ENCODE peak calls at places on chromosomes 4 and X, in eight cellular contexts. F is PC-3, D is mammary epithelial cell, M is GM20000, J is aorta, S is retina, W is pancreas, B is T-helper 9 cell. V is an unnamed sample.
A peak's percentile ranks its signal among the peaks of the same experiment; 100 is the strongest.

GRCh38 chr4:82726601-82727000 is 72.0 kb downstream of the SCD5 start:
- DNase-seq in F (no peak), M (no peak), D (no peak), J (no peak), W (no peak), B (no peak), S (no peak), V (no peak)

GRCh38 chr4:18735740-18736288 is 714.3 kb upstream of the LCORL start:
- DNase-seq in F (no peak), W (no peak), S (no peak), D (no peak), J (no peak), B (no peak), M (no peak), V (no peak)

GRCh38 chrX:17448188-17448587 is 73.2 kb downstream of the NHS start:
- DNase-seq in B (no peak), J (no peak), W (no peak), S (no peak), D (no peak), F (peak; percentile 25), M (no peak), V (no peak)

GRCh38 chr4:119490335-119490734 is 138.3 kb downstream of the PDE5A start:
- DNase-seq in F (peak; percentile 32), W (no peak), M (no peak), D (no peak), B (no peak), J (no peak), S (peak; percentile 7), V (no peak)

GRCh38 chr4:181846934-181847333 is 396.3 kb upstream of the TENM3 start:
- DNase-seq in B (no peak), F (no peak), M (no peak), D (no peak), J (no peak), W (no peak), S (no peak), V (no peak)

GRCh38 chr4:30924521-30924920 is 204.4 kb downstream of the PCDH7 start:
- DNase-seq in M (no peak), S (no peak), J (no peak), B (no peak), F (no peak), W (no peak), D (no peak), V (no peak)

GRCh38 chr4:57499786-57500185 is 389.6 kb upstream of the IGFBP7 start:
- DNase-seq in S (no peak), M (no peak), W (no peak), F (peak; percentile 60), D (peak; percentile 4), J (no peak), B (no peak), V (no peak)

GRCh38 chrX:100410083-100410590 is at the start of gene PCDH19:
- DNase-seq in D (peak; percentile 50), F (peak; percentile 57), S (peak; percentile 84), M (peak; percentile 40), J (peak; percentile 82), B (no peak), W (peak; percentile 26), V (peak; percentile 89)

GRCh38 chr4:37767546-37767945 is 58.9 kb upstream of the PGM2 start:
- DNase-seq in S (no peak), D (peak; percentile 72), W (peak; percentile 51), J (peak; percentile 84), B (no peak), F (no peak), M (no peak), V (no peak)

GRCh38 chrX:134658002-134658401 is 269 bp downstream of the PLAC1 start:
- DNase-seq in J (no peak), B (no peak), M (no peak), W (no peak), D (no peak), F (no peak), S (no peak), V (no peak)

GRCh38 chr4:94274912-94275311 is 67.2 kb downstream of the SMARCAD1 start:
- DNase-seq in B (no peak), S (no peak), W (no peak), J (no peak), D (no peak), F (peak; percentile 46), M (no peak), V (no peak)

GRCh38 chr4:6324999-6325790 is 55.5 kb downstream of the WFS1 start:
- DNase-seq in F (peak; percentile 73), B (no peak), W (no peak), J (no peak), D (peak; percentile 23), S (peak; percentile 39), M (no peak), V (no peak)

GRCh38 chr4:152458801-152459302 is 77.0 kb downstream of the FBXW7 start:
- DNase-seq in F (no peak), D (no peak), S (no peak), W (no peak), B (no peak), J (no peak), M (no peak), V (no peak)

GRCh38 chr4:166143227-166143626 is 270.2 kb downstream of the TLL1 start:
- DNase-seq in M (no peak), B (peak; percentile 5), D (peak; percentile 83), W (no peak), F (peak; percentile 45), S (no peak), J (no peak), V (no peak)

GRCh38 chrX:150731795-150732194 is 38.6 kb downstream of the MTMR1 start:
- DNase-seq in B (no peak), J (no peak), S (no peak), W (no peak), F (peak; percentile 71), M (no peak), D (peak; percentile 90), V (no peak)

GRCh38 chrX:39903343-39903742 is 194.4 kb downstream of the BCOR start:
- DNase-seq in S (no peak), J (no peak), M (no peak), B (no peak), F (peak; percentile 25), D (peak; percentile 41), W (no peak), V (no peak)

GRCh38 chr4:173508386-173509002 is 21.5 kb downstream of the HAND2 start:
- DNase-seq in B (no peak), D (no peak), M (no peak), W (no peak), F (no peak), J (no peak), S (peak; percentile 75), V (peak; percentile 28)

GRCh38 chrX:34849371-34849770 is 93.2 kb upstream of the FAM47B start:
- DNase-seq in F (peak; percentile 26), W (no peak), D (peak; percentile 26), J (no peak), M (no peak), S (no peak), B (no peak), V (no peak)

GRCh38 chrX:85084770-85085393 is 81.2 kb downstream of the APOOL start:
- DNase-seq in D (peak; percentile 14), S (peak; percentile 8), W (no peak), B (no peak), M (peak; percentile 24), J (no peak), F (peak; percentile 55), V (peak; percentile 25)

GRCh38 chrX:28278236-28278635 is 297.0 kb upstream of the DCAF8L1 start:
- DNase-seq in J (no peak), F (no peak), M (no peak), S (no peak), D (no peak), B (no peak), W (no peak), V (no peak)

GRCh38 chrX:10486373-10486772 is 134.0 kb downstream of the MID1 start:
- DNase-seq in B (no peak), M (no peak), W (no peak), J (no peak), D (peak; percentile 85), S (no peak), F (peak; percentile 59), V (no peak)

GRCh38 chr4:30696195-30696594 is 24.0 kb upstream of the PCDH7 start:
- DNase-seq in J (no peak), M (no peak), D (no peak), B (no peak), F (no peak), W (no peak), S (no peak), V (no peak)

GRCh38 chrX:46376246-46376885 is 168.9 kb downstream of the ZNF674 start:
- DNase-seq in J (no peak), B (no peak), M (no peak), S (peak; percentile 49), F (peak; percentile 79), W (no peak), D (peak; percentile 61), V (peak; percentile 10)

GRCh38 chr4:98586634-98587354 is 71.6 kb downstream of the TSPAN5 start:
- DNase-seq in F (no peak), M (no peak), B (no peak), S (peak; percentile 32), W (no peak), D (no peak), J (no peak), V (no peak)

GRCh38 chr4:87896020-87896621 is 63.4 kb downstream of the MEPE start:
- DNase-seq in W (no peak), B (no peak), M (no peak), J (no peak), F (peak; percentile 69), S (no peak), D (peak; percentile 91), V (peak; percentile 5)

GRCh38 chr4:5722328-5722727 is 11.3 kb downstream of the EVC start:
- DNase-seq in W (no peak), F (peak; percentile 76), J (no peak), D (no peak), S (no peak), B (no peak), M (no peak), V (no peak)

GRCh38 chr4:41548305-41548704 is 10.3 kb downstream of the LIMCH1 start:
- DNase-seq in F (no peak), M (no peak), D (no peak), J (no peak), S (no peak), B (no peak), W (no peak), V (no peak)

GRCh38 chrX:84710611-84711010 is 208.4 kb upstream of the HDX start:
- DNase-seq in W (no peak), J (no peak), M (no peak), B (no peak), S (no peak), D (no peak), F (no peak), V (no peak)

GRCh38 chr4:158850371-158850770 is 81.5 kb downstream of the FNIP2 start:
- DNase-seq in W (no peak), F (no peak), M (no peak), S (no peak), D (no peak), B (no peak), J (no peak), V (no peak)

GRCh38 chr4:127686656-127687055 is 43.5 kb upstream of the SLC25A31 start:
- DNase-seq in W (no peak), J (no peak), D (peak; percentile 46), B (no peak), M (no peak), F (peak; percentile 86), S (no peak), V (no peak)